ENCODE peak calls at places on chromosome 22, in nine cellular contexts. K, C, H, X, J, E, A, D and S are unnamed samples.

GRCh38 chr22:27994481-27995331 is 75.7 kb upstream of the PITPNB start:
- DNase-seq in K (peak), C (no peak), H (peak), X (no peak), J (no peak), E (peak), A (no peak), D (peak), S (no peak)

GRCh38 chr22:37848587-37849088 is 581 bp upstream of the EIF3L start:
- DNase-seq in K (no peak), C (no peak), H (no peak), X (no peak), J (no peak), E (no peak), A (no peak), D (no peak), S (no peak)

GRCh38 chr22:35684270-35684700 is 33.4 kb upstream of the APOL5 start:
- DNase-seq in K (no peak), C (no peak), H (no peak), X (no peak), J (peak), E (no peak), A (peak), D (no peak), S (no peak)

GRCh38 chr22:32517488-32517887 is 42.9 kb downstream of the FBXO7 start:
- DNase-seq in K (no peak), C (no peak), H (no peak), X (no peak), J (no peak), E (no peak), A (no peak), D (no peak), S (no peak)

GRCh38 chr22:46262449-46263207 is 515 bp downstream of the PKDREJ start:
- DNase-seq in K (peak), C (no peak), H (peak), X (no peak), J (peak), E (peak), A (peak), D (no peak), S (peak)

GRCh38 chr22:45242778-45243191 is 2.1 kb upstream of the KIAA0930 start:
- DNase-seq in K (no peak), C (no peak), H (peak), X (no peak), J (no peak), E (no peak), A (no peak), D (no peak), S (peak)

GRCh38 chr22:43314611-43315010 is 28.6 kb downstream of the SCUBE1 start:
- DNase-seq in K (no peak), C (no peak), H (no peak), X (no peak), J (no peak), E (no peak), A (no peak), D (no peak), S (no peak)

GRCh38 chr22:36197065-36197440 is 4.6 kb downstream of the APOL4 start:
- DNase-seq in K (peak), C (no peak), H (peak), X (peak), J (no peak), E (peak), A (peak), D (no peak), S (no peak)

GRCh38 chr22:48309115-48309705 is 1518.5 kb downstream of the BRD1 start:
- DNase-seq in K (no peak), C (no peak), H (no peak), X (no peak), J (no peak), E (no peak), A (no peak), D (no peak), S (no peak)

GRCh38 chr22:46701262-46701661 is 36.8 kb downstream of the CERK start:
- DNase-seq in K (no peak), C (no peak), H (no peak), X (no peak), J (no peak), E (no peak), A (no peak), D (no peak), S (no peak)

GRCh38 chr22:48554893-48555552 is 1272.7 kb downstream of the BRD1 start:
- DNase-seq in K (no peak), C (peak), H (no peak), X (no peak), J (peak), E (no peak), A (no peak), D (no peak), S (no peak)

GRCh38 chr22:33766056-33766455 is 154.2 kb downstream of the LARGE1 start:
- DNase-seq in K (no peak), C (no peak), H (no peak), X (no peak), J (no peak), E (no peak), A (no peak), D (no peak), S (no peak)

GRCh38 chr22:26139320-26139719 is 29.9 kb upstream of the SEZ6L start:
- DNase-seq in K (no peak), C (no peak), H (no peak), X (no peak), J (no peak), E (no peak), A (no peak), D (peak), S (no peak)

GRCh38 chr22:37661160-37661924 is 2.8 kb downstream of the PDXP start:
- DNase-seq in K (no peak), C (no peak), H (no peak), X (peak), J (no peak), E (no peak), A (no peak), D (no peak), S (no peak)

GRCh38 chr22:18987765-18988164 is 51.7 kb upstream of the PRODH start:
- DNase-seq in K (no peak), C (peak), H (no peak), X (peak), J (peak), E (no peak), A (no peak), D (no peak), S (no peak)

GRCh38 chr22:29626497-29627195 is 23.2 kb downstream of the NF2 start:
- DNase-seq in K (no peak), C (no peak), H (no peak), X (no peak), J (no peak), E (no peak), A (no peak), D (no peak), S (no peak)

GRCh38 chr22:46081831-46082210 is 68.5 kb upstream of the PPARA start:
- DNase-seq in K (peak), C (no peak), H (peak), X (no peak), J (no peak), E (peak), A (no peak), D (no peak), S (peak)

GRCh38 chr22:37048133-37048532 is 3.4 kb upstream of the KCTD17 start:
- DNase-seq in K (no peak), C (no peak), H (no peak), X (no peak), J (no peak), E (no peak), A (no peak), D (no peak), S (no peak)

GRCh38 chr22:43941449-43941848 is 13.8 kb upstream of the SAMM50 start:
- DNase-seq in K (no peak), C (no peak), H (no peak), X (no peak), J (no peak), E (no peak), A (no peak), D (no peak), S (no peak)

GRCh38 chr22:47645450-47645914 is 883.0 kb downstream of the TBC1D22A start:
- DNase-seq in K (no peak), C (no peak), H (no peak), X (no peak), J (no peak), E (no peak), A (no peak), D (no peak), S (no peak)

GRCh38 chr22:20425821-20426615 is 11.6 kb downstream of the SCARF2 start:
- DNase-seq in K (no peak), C (no peak), H (no peak), X (no peak), J (no peak), E (no peak), A (no peak), D (no peak), S (no peak)

GRCh38 chr22:37913233-37913721 is 7.2 kb downstream of the MICALL1 start:
- DNase-seq in K (no peak), C (no peak), H (no peak), X (peak), J (no peak), E (no peak), A (no peak), D (no peak), S (no peak)

GRCh38 chr22:19868773-19869471 is 14.2 kb upstream of the GNB1L start:
- DNase-seq in K (peak), C (no peak), H (peak), X (no peak), J (peak), E (no peak), A (peak), D (no peak), S (no peak)

GRCh38 chr22:46726066-46726985 is 11.7 kb downstream of the CERK start:
- DNase-seq in K (no peak), C (no peak), H (no peak), X (no peak), J (no peak), E (no peak), A (no peak), D (no peak), S (no peak)

GRCh38 chr22:43305806-43306205 is 37.4 kb downstream of the SCUBE1 start:
- DNase-seq in K (no peak), C (no peak), H (no peak), X (no peak), J (no peak), E (no peak), A (no peak), D (no peak), S (no peak)

GRCh38 chr22:16838073-16838472 is 12.9 kb upstream of the XKR3 start:
- DNase-seq in K (no peak), C (no peak), H (no peak), X (no peak), J (no peak), E (no peak), A (no peak), D (no peak), S (no peak)

GRCh38 chr22:35482311-35482710 is 58.3 kb upstream of the RASD2 start:
- DNase-seq in K (no peak), C (no peak), H (no peak), X (no peak), J (no peak), E (no peak), A (no peak), D (no peak), S (no peak)

GRCh38 chr22:27327981-27328721 is 473.4 kb downstream of the MN1 start:
- DNase-seq in K (no peak), C (no peak), H (no peak), X (no peak), J (peak), E (no peak), A (no peak), D (no peak), S (no peak)

GRCh38 chr22:45235851-45236342 is 4.8 kb downstream of the KIAA0930 start:
- DNase-seq in K (no peak), C (no peak), H (peak), X (no peak), J (no peak), E (no peak), A (no peak), D (no peak), S (no peak)

GRCh38 chr22:37654556-37655251 is 3.8 kb upstream of the PDXP start:
- DNase-seq in K (no peak), C (no peak), H (peak), X (no peak), J (no peak), E (no peak), A (no peak), D (no peak), S (no peak)

GRCh38 chr22:19799322-19800190 is 39.0 kb downstream of the TBX1 start:
- DNase-seq in K (peak), C (no peak), H (no peak), X (no peak), J (no peak), E (no peak), A (peak), D (peak), S (no peak)

GRCh38 chr22:45103756-45104155 is 60.0 kb upstream of the NUP50 start:
- DNase-seq in K (no peak), C (no peak), H (no peak), X (no peak), J (no peak), E (no peak), A (no peak), D (no peak), S (no peak)

GRCh38 chr22:35725521-35725920 is 7.8 kb downstream of the APOL5 start:
- DNase-seq in K (no peak), C (no peak), H (no peak), X (no peak), J (no peak), E (no peak), A (no peak), D (no peak), S (no peak)

GRCh38 chr22:37518509-37519267 is 527 bp downstream of the CARD10 start:
- DNase-seq in K (no peak), C (no peak), H (no peak), X (no peak), J (peak), E (no peak), A (no peak), D (no peak), S (no peak)

GRCh38 chr22:45205624-45205925 is 35.1 kb downstream of the KIAA0930 start:
- DNase-seq in K (peak), C (no peak), H (no peak), X (no peak), J (no peak), E (no peak), A (no peak), D (no peak), S (no peak)

GRCh38 chr22:44391026-44391425 is 78.3 kb upstream of the SHISAL1 start:
- DNase-seq in K (no peak), C (no peak), H (no peak), X (no peak), J (no peak), E (peak), A (no peak), D (peak), S (no peak)

GRCh38 chr22:44583076-44583760 is 85.2 kb upstream of the RTL6 start:
- DNase-seq in K (peak), C (peak), H (no peak), X (no peak), J (no peak), E (peak), A (no peak), D (peak), S (no peak)

GRCh38 chr22:22750335-22751042 is 106.1 kb downstream of the GGTLC2 start:
- DNase-seq in K (no peak), C (no peak), H (no peak), X (no peak), J (no peak), E (no peak), A (no peak), D (no peak), S (no peak)

GRCh38 chr22:21447694-21448402 is 19.3 kb upstream of the TMEM191C start:
- DNase-seq in K (peak), C (no peak), H (no peak), X (peak), J (peak), E (no peak), A (no peak), D (peak), S (peak)
- TF ChIP-seq EP300 in K (no peak), C (no peak), H (no peak), X (no peak), J (no peak), E (no peak), A (no peak), D (no peak), S (no peak)

DNA sequence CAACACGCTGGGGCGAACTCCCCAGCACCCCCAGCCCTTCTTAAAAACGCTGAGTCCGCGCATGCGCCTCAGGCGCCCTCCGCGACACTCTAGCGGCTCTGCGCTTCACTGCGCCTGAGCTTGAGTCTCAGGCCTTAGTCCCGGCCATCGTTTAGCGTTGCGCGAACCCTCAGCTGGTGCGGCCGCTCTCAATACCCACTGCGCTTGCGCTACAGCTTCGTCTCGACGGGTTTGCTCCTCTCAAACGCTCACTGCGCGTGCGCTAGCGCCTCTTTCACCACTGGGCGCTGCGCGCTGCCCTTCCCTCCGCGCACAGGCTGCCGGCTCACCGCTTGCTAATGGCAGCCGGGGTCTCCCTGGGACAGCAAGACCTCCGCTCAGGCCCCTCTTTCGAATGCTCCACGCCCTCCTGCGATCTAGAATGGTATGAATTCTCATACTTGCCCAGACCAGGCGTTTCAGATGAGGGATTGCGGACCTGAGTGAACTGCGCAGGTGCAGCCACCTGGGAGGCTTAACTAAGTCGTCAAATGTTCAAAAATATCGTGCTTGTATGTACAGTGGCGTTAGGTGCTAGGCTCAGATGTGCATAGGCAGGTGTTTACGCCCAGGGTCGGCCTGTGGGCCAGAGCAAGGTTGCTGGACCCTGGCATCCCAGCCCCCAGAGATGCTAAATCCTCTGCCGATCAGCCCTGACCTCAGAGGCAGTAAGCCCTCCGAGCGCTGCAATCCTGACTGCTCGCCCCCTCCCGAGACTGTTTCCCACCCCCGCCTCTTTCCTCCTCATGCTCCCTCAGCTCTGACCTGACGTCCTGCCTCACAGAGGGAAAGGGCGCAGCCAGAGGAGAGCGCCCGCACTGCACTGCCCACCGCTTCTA is at the start of gene SLC2A11:
- DNase-seq in K (peak), C (peak), H (peak), X (peak), J (peak), E (peak), A (peak), D (peak), S (peak)
- TF ChIP-seq POLR2A in K (peak), C (peak), H (peak), X (peak), J (no peak), E (peak), A (peak), D (peak), S (no peak)

GRCh38 chr22:40409613-40410113 is 39.3 kb downstream of the SGSM3 start:
- DNase-seq in K (no peak), C (no peak), H (no peak), X (no peak), J (no peak), E (no peak), A (no peak), D (peak), S (no peak)

GRCh38 chr22:40411506-40411861 is 41.1 kb downstream of the SGSM3 start:
- DNase-seq in K (no peak), C (no peak), H (no peak), X (no peak), J (no peak), E (peak), A (no peak), D (peak), S (no peak)

GRCh38 chr22:40412441-40412840 is 42.0 kb downstream of the SGSM3 start:
- DNase-seq in K (no peak), C (no peak), H (no peak), X (no peak), J (no peak), E (no peak), A (no peak), D (no peak), S (no peak)

GRCh38 chr22:40410272-40410671 is 39.9 kb downstream of the SGSM3 start:
- DNase-seq in K (no peak), C (no peak), H (no peak), X (no peak), J (no peak), E (peak), A (no peak), D (peak), S (peak)

GRCh38 chr22:40410731-40411505 is 40.5 kb downstream of the SGSM3 start:
- DNase-seq in K (no peak), C (no peak), H (no peak), X (no peak), J (no peak), E (no peak), A (no peak), D (peak), S (no peak)
- TF ChIP-seq EP300 in K (no peak), C (no peak), H (no peak), X (no peak), J (no peak), E (no peak), A (no peak), D (no peak), S (no peak)

DNA sequence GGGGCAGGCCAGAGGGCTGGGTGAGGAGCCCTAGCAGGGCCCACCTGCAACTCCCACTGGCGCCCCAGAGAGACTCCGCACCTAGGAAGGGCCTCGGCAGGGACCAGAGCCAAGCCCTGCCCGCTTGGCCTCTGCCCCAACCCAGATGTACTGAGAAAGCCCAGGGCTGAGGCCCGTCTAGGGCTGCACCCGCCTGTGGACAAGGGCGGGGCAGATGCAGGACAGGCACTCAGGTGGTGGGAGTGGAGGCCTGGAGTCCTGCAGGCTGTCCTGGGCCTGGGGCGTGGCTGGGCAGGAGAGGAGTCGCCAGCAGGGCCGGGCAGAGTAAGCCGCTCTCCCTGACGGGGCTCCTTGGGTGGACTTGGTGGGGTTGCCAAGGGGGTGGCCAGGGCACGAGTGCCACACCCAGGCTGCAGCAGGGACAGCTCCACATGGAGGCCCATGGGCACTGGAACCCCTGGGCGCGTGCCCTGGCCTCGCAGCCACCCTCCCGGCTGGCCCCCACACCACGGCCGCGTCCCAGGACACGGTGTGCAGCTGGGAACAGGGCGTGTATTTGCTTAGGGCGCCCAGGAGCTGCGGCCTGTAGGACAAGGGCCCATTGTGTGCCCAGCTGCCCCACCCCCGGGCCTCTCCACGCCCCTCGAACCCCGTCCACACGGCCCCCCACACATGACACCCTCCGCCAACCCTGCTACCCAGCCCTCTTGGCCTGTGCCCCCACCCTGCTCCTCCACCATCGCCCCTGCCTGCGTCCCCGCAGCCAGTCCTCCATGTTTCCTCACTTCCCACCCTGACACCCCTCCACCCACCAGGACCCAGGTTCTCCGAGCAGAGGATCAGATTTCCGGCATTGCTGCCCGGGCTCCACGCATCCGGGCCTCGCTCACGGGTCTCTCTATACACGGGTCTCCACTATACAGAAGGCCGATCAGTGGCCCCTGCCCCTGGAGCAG is 11.3 kb upstream of the PIM3 start:
- DNase-seq in K (no peak), C (no peak), H (peak), X (peak), J (no peak), E (no peak), A (no peak), D (no peak), S (peak)
- TF ChIP-seq POLR2A in K (no peak), C (no peak), H (peak), X (no peak), J (no peak), E (no peak), A (no peak), D (no peak), S (peak)

GRCh38 chr22:42298746-42299145 is 28.3 kb upstream of the TCF20 start:
- DNase-seq in K (no peak), C (no peak), H (no peak), X (no peak), J (no peak), E (no peak), A (no peak), D (no peak), S (no peak)

GRCh38 chr22:42297778-42298177 is 27.3 kb upstream of the TCF20 start:
- DNase-seq in K (no peak), C (no peak), H (no peak), X (no peak), J (no peak), E (no peak), A (no peak), D (no peak), S (no peak)

GRCh38 chr22:42294034-42294985 is 23.9 kb upstream of the TCF20 start:
- DNase-seq in K (no peak), C (no peak), H (peak), X (peak), J (peak), E (peak), A (no peak), D (no peak), S (peak)

GRCh38 chr22:42296883-42297282 is 26.4 kb upstream of the TCF20 start:
- DNase-seq in K (no peak), C (no peak), H (no peak), X (no peak), J (no peak), E (no peak), A (no peak), D (no peak), S (no peak)

GRCh38 chr22:42296381-42296853 is 26.0 kb upstream of the TCF20 start:
- DNase-seq in K (peak), C (no peak), H (peak), X (no peak), J (no peak), E (peak), A (no peak), D (no peak), S (peak)
- TF ChIP-seq EP300 in K (no peak), C (no peak), H (no peak), X (no peak), J (no peak), E (no peak), A (no peak), D (no peak), S (no peak)